ENCODE peak calls at places on chromosomes 7 and 10, in ten cellular contexts. F is fibroblast of pulmonary artery, U is H1, I is left ventricle myocardium inferior, W is spleen, A is tibial artery, B is PC-3, K is lung, R is astrocyte, T is lower lobe of right lung. V is an unnamed sample.

GRCh38 chr10:33391611-33392010 is 57.1 kb upstream of the NRP1 start:
- DNase-seq in F (no peak), U (no peak), I (no peak), W (no peak), A (no peak), B (no peak), K (no peak), R (no peak), T (no peak), V (no peak)

GRCh38 chr7:74217455-74218342 is 7.9 kb downstream of the LAT2 start:
- DNase-seq in F (no peak), U (no peak), I (no peak), W (peak), A (no peak), B (no peak), K (no peak), R (no peak), T (no peak), V (no peak)

GRCh38 chr10:116490028-116490662 is 55.6 kb upstream of the PNLIP start:
- DNase-seq in F (peak), U (no peak), I (no peak), W (no peak), A (no peak), B (peak), K (no peak), R (no peak), T (no peak), V (peak)

GRCh38 chr10:129958686-129959543 is 5.2 kb downstream of the EBF3 start:
- DNase-seq in F (peak), U (no peak), I (no peak), W (peak), A (peak), B (no peak), K (no peak), R (no peak), T (no peak), V (peak)

GRCh38 chr10:96642973-96643372 is 56.2 kb upstream of the TM9SF3 start:
- DNase-seq in F (peak), U (peak), I (peak), W (peak), A (peak), B (peak), K (peak), R (no peak), T (peak), V (no peak)

GRCh38 chr10:9814285-9814866 is 1203.3 kb upstream of the CELF2 start:
- DNase-seq in F (peak), U (no peak), I (no peak), W (no peak), A (no peak), B (no peak), K (no peak), R (peak), T (no peak), V (no peak)

GRCh38 chr10:13658256-13658655 is 71.5 kb downstream of the PRPF18 start:
- DNase-seq in F (no peak), U (no peak), I (no peak), W (no peak), A (no peak), B (no peak), K (no peak), R (no peak), T (no peak), V (no peak)

GRCh38 chr7:121510858-121511482 is 114.9 kb upstream of the FAM3C start:
- DNase-seq in F (no peak), U (no peak), I (no peak), W (no peak), A (no peak), B (no peak), K (no peak), R (no peak), T (no peak), V (no peak)

GRCh38 chr10:59362991-59363390 is 642 bp upstream of the FAM13C start:
- DNase-seq in F (peak), U (peak), I (peak), W (no peak), A (peak), B (peak), K (peak), R (peak), T (peak), V (peak)

GRCh38 chr7:132084776-132085388 is 491.4 kb downstream of the PLXNA4 start:
- DNase-seq in F (peak), U (no peak), I (no peak), W (no peak), A (no peak), B (peak), K (no peak), R (no peak), T (no peak), V (peak)

GRCh38 chr10:30701471-30702173 is 72.1 kb upstream of the LYZL2 start:
- DNase-seq in F (peak), U (no peak), I (no peak), W (peak), A (no peak), B (peak), K (no peak), R (peak), T (no peak), V (peak)

GRCh38 chr7:127798769-127799372 is 146.9 kb downstream of the SND1 start:
- DNase-seq in F (no peak), U (no peak), I (no peak), W (no peak), A (no peak), B (no peak), K (no peak), R (no peak), T (no peak), V (no peak)

GRCh38 chr10:73534857-73535256 is 39.0 kb upstream of the PPP3CB start:
- DNase-seq in F (no peak), U (no peak), I (no peak), W (no peak), A (no peak), B (no peak), K (no peak), R (no peak), T (no peak), V (no peak)

GRCh38 chr7:85022064-85022697 is 164.7 kb downstream of the SEMA3D start:
- DNase-seq in F (no peak), U (no peak), I (no peak), W (no peak), A (no peak), B (no peak), K (no peak), R (no peak), T (no peak), V (no peak)

GRCh38 chr7:157477550-157478212 is 140.9 kb downstream of the DNAJB6 start:
- DNase-seq in F (no peak), U (no peak), I (peak), W (peak), A (peak), B (no peak), K (no peak), R (no peak), T (no peak), V (no peak)

GRCh38 chr10:3926268-3926667 is 141.3 kb upstream of the KLF6 start:
- DNase-seq in F (no peak), U (no peak), I (no peak), W (no peak), A (no peak), B (no peak), K (no peak), R (peak), T (no peak), V (no peak)

GRCh38 chr7:3267928-3268690 is 32.9 kb upstream of the SDK1 start:
- DNase-seq in F (peak), U (no peak), I (no peak), W (no peak), A (no peak), B (peak), K (no peak), R (peak), T (no peak), V (peak)

GRCh38 chr7:92797693-92798092 is 38.7 kb downstream of the CDK6 start:
- DNase-seq in F (peak), U (no peak), I (no peak), W (no peak), A (no peak), B (no peak), K (no peak), R (peak), T (no peak), V (peak)

GRCh38 chr10:33463011-33463410 is 128.5 kb upstream of the NRP1 start:
- DNase-seq in F (no peak), U (no peak), I (no peak), W (no peak), A (no peak), B (no peak), K (no peak), R (no peak), T (no peak), V (peak)

GRCh38 chr10:14879801-14880193 is 1.1 kb downstream of the SUV39H2 start:
- DNase-seq in F (no peak), U (no peak), I (no peak), W (no peak), A (no peak), B (no peak), K (no peak), R (no peak), T (no peak), V (peak)

GRCh38 chr7:135692055-135692454 is 29.7 kb downstream of the STMP1 start:
- DNase-seq in F (peak), U (no peak), I (no peak), W (no peak), A (no peak), B (no peak), K (no peak), R (peak), T (no peak), V (no peak)

GRCh38 chr7:38424750-38425463 is 151.5 kb upstream of the TARP start:
- DNase-seq in F (peak), U (no peak), I (no peak), W (no peak), A (no peak), B (peak), K (no peak), R (no peak), T (no peak), V (peak)

GRCh38 chr7:130205084-130205947 is at the start of gene TMEM209:
- DNase-seq in F (peak), U (peak), I (peak), W (peak), A (peak), B (peak), K (peak), R (peak), T (peak), V (peak)

GRCh38 chr7:112723416-112723815 is 66.8 kb downstream of the TMEM168 start:
- DNase-seq in F (peak), U (no peak), I (no peak), W (no peak), A (no peak), B (peak), K (no peak), R (peak), T (no peak), V (peak)

GRCh38 chr7:112036071-112036470 is 170.1 kb downstream of the DOCK4 start:
- DNase-seq in F (peak), U (no peak), I (no peak), W (no peak), A (no peak), B (peak), K (no peak), R (no peak), T (no peak), V (no peak)

GRCh38 chr10:131771634-131772358 is 129.0 kb upstream of the PPP2R2D start:
- DNase-seq in F (no peak), U (no peak), I (no peak), W (peak), A (no peak), B (no peak), K (no peak), R (no peak), T (no peak), V (no peak)

GRCh38 chr10:110610308-110610774 is 33.8 kb upstream of the RBM20 start:
- DNase-seq in F (peak), U (peak), I (no peak), W (no peak), A (no peak), B (peak), K (no peak), R (peak), T (no peak), V (peak)

GRCh38 chr7:157003445-157004049 is 6.9 kb downstream of the MNX1 start:
- DNase-seq in F (no peak), U (no peak), I (no peak), W (no peak), A (peak), B (no peak), K (no peak), R (no peak), T (no peak), V (no peak)

GRCh38 chr7:136687693-136688322 is 180.6 kb upstream of the CHRM2 start:
- DNase-seq in F (peak), U (no peak), I (no peak), W (no peak), A (no peak), B (peak), K (no peak), R (peak), T (no peak), V (peak)

GRCh38 chr7:2771274-2771711 is 72.8 kb downstream of the GNA12 start:
- DNase-seq in F (peak), U (no peak), I (no peak), W (peak), A (no peak), B (no peak), K (no peak), R (no peak), T (no peak), V (no peak)

GRCh38 chr10:53537508-53537907 is 764.9 kb upstream of the MBL2 start:
- DNase-seq in F (no peak), U (no peak), I (no peak), W (no peak), A (no peak), B (peak), K (no peak), R (no peak), T (no peak), V (no peak)

GRCh38 chr10:135601-136464 is 578 bp downstream of the ZMYND11 start:
- DNase-seq in F (peak), U (no peak), I (peak), W (peak), A (peak), B (peak), K (peak), R (peak), T (peak), V (peak)

GRCh38 chr10:34298371-34298818 is 516.7 kb downstream of the PARD3 start:
- DNase-seq in F (no peak), U (no peak), I (no peak), W (no peak), A (no peak), B (no peak), K (no peak), R (no peak), T (no peak), V (no peak)

GRCh38 chr7:70314221-70314620 is 715.9 kb downstream of the AUTS2 start:
- DNase-seq in F (no peak), U (no peak), I (no peak), W (no peak), A (no peak), B (no peak), K (no peak), R (no peak), T (no peak), V (no peak)

GRCh38 chr7:75971961-75972763 is 22.2 kb downstream of the TMEM120A start:
- DNase-seq in F (peak), U (no peak), I (peak), W (peak), A (peak), B (no peak), K (no peak), R (no peak), T (peak), V (peak)

GRCh38 chr7:106613861-106614560 is 46.9 kb downstream of the CCDC71L start:
- DNase-seq in F (peak), U (no peak), I (no peak), W (no peak), A (no peak), B (no peak), K (no peak), R (no peak), T (no peak), V (peak)

GRCh38 chr7:130141161-130141857 is 63.9 kb downstream of the TMEM209 start:
- DNase-seq in F (peak), U (peak), I (peak), W (peak), A (peak), B (no peak), K (peak), R (peak), T (peak), V (peak)

GRCh38 chr7:99489235-99489634 is 10.8 kb downstream of the ZNF394 start:
- DNase-seq in F (no peak), U (no peak), I (no peak), W (no peak), A (no peak), B (no peak), K (no peak), R (no peak), T (no peak), V (no peak)

GRCh38 chr7:99497771-99498545 is 2.1 kb downstream of the ZNF394 start:
- DNase-seq in F (no peak), U (no peak), I (no peak), W (no peak), A (no peak), B (no peak), K (no peak), R (no peak), T (no peak), V (no peak)

GRCh38 chr7:99490878-99491277 is 9.2 kb downstream of the ZNF394 start:
- DNase-seq in F (no peak), U (no peak), I (no peak), W (peak), A (no peak), B (no peak), K (no peak), R (no peak), T (no peak), V (no peak)

GRCh38 chr7:99498546-99498944 is 1.5 kb downstream of the ZNF394 start:
- DNase-seq in F (no peak), U (no peak), I (no peak), W (peak), A (peak), B (peak), K (no peak), R (no peak), T (no peak), V (no peak)

GRCh38 chr7:99493823-99494222 is 6.3 kb downstream of the ZNF394 start:
- DNase-seq in F (no peak), U (no peak), I (no peak), W (no peak), A (no peak), B (no peak), K (no peak), R (no peak), T (no peak), V (no peak)
- H3K4me3 ChIP-seq in F (no peak), U (no peak), I (no peak), W (no peak), A (no peak), B (no peak), K (no peak), R (no peak), T (no peak), V (no peak)

DNA sequence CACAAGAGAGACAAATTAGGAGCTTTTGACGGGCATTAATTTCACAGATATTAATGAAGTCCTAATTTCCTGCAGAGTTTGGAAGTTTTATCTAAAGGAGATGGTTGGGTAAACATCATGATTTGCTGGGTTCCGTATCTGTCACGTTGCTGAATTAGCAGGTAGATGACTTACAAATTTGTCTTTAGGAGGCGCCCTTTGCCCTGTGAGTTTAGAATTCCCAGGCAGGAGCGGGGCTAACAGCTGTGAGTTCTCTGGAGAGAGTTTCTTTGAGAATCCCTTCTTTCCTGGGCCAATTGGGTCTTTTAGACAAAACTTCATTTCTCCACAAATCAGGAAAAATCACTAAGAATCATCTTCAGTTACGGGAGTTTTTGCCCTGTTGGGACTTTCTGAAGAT is 63.8 kb downstream of the PRKCQ start:
- DNase-seq in F (no peak), U (peak), I (no peak), W (no peak), A (no peak), B (no peak), K (no peak), R (no peak), T (no peak), V (no peak)
- TF ChIP-seq CTCF in F (no peak), U (peak), I (no peak), W (no peak), A (no peak), B (no peak), K (no peak), R (no peak), T (no peak), V (no peak)

DNA sequence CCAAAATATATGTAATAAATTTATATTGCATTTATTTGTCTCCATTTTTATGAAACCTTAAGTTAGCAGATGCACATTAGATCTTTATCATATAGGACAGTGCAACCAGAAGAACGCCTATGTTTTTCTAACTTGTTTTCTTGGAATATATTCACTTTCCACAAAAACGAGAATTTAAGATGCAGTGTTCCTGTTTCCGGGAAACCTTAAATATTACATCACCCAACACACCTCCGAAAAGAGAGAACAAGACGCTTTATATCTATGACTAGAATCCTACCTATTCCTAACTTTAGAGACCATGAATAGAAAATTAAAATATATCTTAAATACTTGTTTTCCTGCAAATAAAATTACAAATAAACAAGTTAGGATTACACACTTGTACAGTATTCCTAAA is 1.9 kb downstream of the EZH2 start:
- DNase-seq in F (no peak), U (no peak), I (no peak), W (no peak), A (no peak), B (no peak), K (no peak), R (no peak), T (no peak), V (no peak)
- H3K4me3 ChIP-seq in F (peak), U (peak), I (no peak), W (no peak), A (no peak), B (peak), K (no peak), R (no peak), T (no peak), V (no peak)

GRCh38 chr7:95993420-95993819 is 221.1 kb downstream of the DYNC1I1 start:
- DNase-seq in F (no peak), U (no peak), I (no peak), W (no peak), A (no peak), B (peak), K (no peak), R (no peak), T (no peak), V (no peak)
- TF ChIP-seq CTCF in F (no peak), U (no peak), I (peak), W (no peak), A (no peak), B (peak), K (no peak), R (no peak), T (no peak), V (no peak)

GRCh38 chr10:106931159-106931852 is 233.2 kb downstream of the SORCS1 start:
- DNase-seq in F (no peak), U (no peak), I (no peak), W (no peak), A (no peak), B (no peak), K (no peak), R (no peak), T (no peak), V (no peak)
- H3K4me3 ChIP-seq in F (no peak), U (no peak), I (no peak), W (no peak), A (no peak), B (no peak), K (no peak), R (no peak), T (no peak), V (no peak)

GRCh38 chr10:101139421-101139911 is 8.4 kb downstream of the TLX1 start:
- DNase-seq in F (peak), U (no peak), I (no peak), W (no peak), A (no peak), B (no peak), K (no peak), R (no peak), T (no peak), V (no peak)
- TF ChIP-seq CTCF in F (peak), U (peak), I (peak), W (no peak), A (no peak), B (no peak), K (no peak), R (peak), T (no peak), V (peak)

GRCh38 chr10:55160904-55161303 is 359.9 kb upstream of the PCDH15 start:
- DNase-seq in F (no peak), U (no peak), I (no peak), W (no peak), A (no peak), B (peak), K (no peak), R (no peak), T (no peak), V (no peak)
- H3K4me3 ChIP-seq in F (no peak), U (no peak), I (no peak), W (no peak), A (no peak), B (no peak), K (no peak), R (no peak), T (no peak), V (no peak)

GRCh38 chr10:69367469-69367868 is 49.2 kb downstream of the TACR2 start:
- DNase-seq in F (no peak), U (no peak), I (no peak), W (no peak), A (no peak), B (no peak), K (no peak), R (no peak), T (no peak), V (no peak)

GRCh38 chr10:69361303-69361614 is 55.5 kb downstream of the TACR2 start:
- DNase-seq in F (no peak), U (no peak), I (no peak), W (no peak), A (no peak), B (no peak), K (no peak), R (no peak), T (no peak), V (no peak)

GRCh38 chr10:69362471-69362954 is 54.2 kb downstream of the TACR2 start:
- DNase-seq in F (peak), U (no peak), I (peak), W (no peak), A (peak), B (peak), K (peak), R (peak), T (peak), V (peak)

GRCh38 chr10:69363666-69364065 is 53.1 kb downstream of the TACR2 start:
- DNase-seq in F (no peak), U (no peak), I (no peak), W (no peak), A (no peak), B (no peak), K (no peak), R (no peak), T (no peak), V (no peak)

GRCh38 chr10:69364232-69364631 is 52.5 kb downstream of the TACR2 start:
- DNase-seq in F (no peak), U (no peak), I (no peak), W (no peak), A (no peak), B (no peak), K (no peak), R (no peak), T (no peak), V (no peak)
- TF ChIP-seq CTCF in F (no peak), U (no peak), I (peak), W (no peak), A (no peak), B (peak), K (no peak), R (no peak), T (no peak), V (no peak)

GRCh38 chr7:108326938-108327337 is 129.3 kb downstream of the NRCAM start:
- DNase-seq in F (no peak), U (no peak), I (no peak), W (no peak), A (no peak), B (no peak), K (no peak), R (no peak), T (no peak), V (no peak)
- H3K4me3 ChIP-seq in F (no peak), U (no peak), I (no peak), W (no peak), A (no peak), B (no peak), K (no peak), R (no peak), T (no peak), V (no peak)

V was measured in fibroblast of the aortic adventitia.